ENCODE peak calls at places on chromosomes 11 and 22, in five cellular contexts. A is kidney epithelial cell, K is H7, B is testis, F is stomach. Q is an unnamed sample. For H3K27me3, the result is how much of the 10 kb centered on the place peaks cover.

GRCh38 chr11:1870326-1870696 is 17.4 kb downstream of the LSP1 start:
- DNase-seq in B (no peak), A (no peak), K (no peak), F (no peak), Q (no peak)

GRCh38 chr22:49008682-49009235 is 818.9 kb downstream of the BRD1 start:
- DNase-seq in F (peak), B (peak), K (peak), A (no peak), Q (no peak)

GRCh38 chr11:71532016-71532610 is 5.0 kb downstream of the KRTAP5-7 start:
- DNase-seq in A (no peak), B (no peak), F (no peak), K (no peak), Q (no peak)

GRCh38 chr11:99368579-99368978 is 347.8 kb downstream of the CNTN5 start:
- DNase-seq in F (no peak), K (no peak), A (peak), B (no peak), Q (no peak)

GRCh38 chr11:65604258-65604657 is 8.7 kb upstream of the KCNK7 start:
- DNase-seq in K (no peak), B (no peak), A (no peak), F (no peak), Q (no peak)

GRCh38 chr11:64777449-64778222 is 706 bp downstream of the SF1 start:
- DNase-seq in A (peak), F (peak), K (peak), B (peak), Q (peak)

GRCh38 chr11:131773626-131774025 is 403.2 kb downstream of the NTM start:
- DNase-seq in F (no peak), K (no peak), B (no peak), A (no peak), Q (no peak)

GRCh38 chr11:121936375-121936774 is 179.6 kb downstream of the BLID start:
- DNase-seq in F (no peak), A (no peak), B (no peak), K (no peak), Q (no peak)

GRCh38 chr22:22144858-22145257 is 99.7 kb upstream of the VPREB1 start:
- DNase-seq in B (no peak), A (no peak), F (no peak), K (no peak), Q (no peak)
- H3K27me3 ChIP-seq in B (under half), A (under half), F (under half), K (half or more), Q (under half)

GRCh38 chr11:110000045-110000502 is 93.1 kb upstream of the ZC3H12C start:
- DNase-seq in F (no peak), K (no peak), A (peak), B (no peak), Q (no peak)

GRCh38 chr11:109996060-109996459 is 97.1 kb upstream of the ZC3H12C start:
- DNase-seq in B (no peak), F (no peak), A (no peak), K (no peak), Q (no peak)

GRCh38 chr11:109998921-109999320 is 94.3 kb upstream of the ZC3H12C start:
- DNase-seq in A (no peak), B (no peak), K (no peak), F (no peak), Q (no peak)

GRCh38 chr11:109993786-109994185 is 99.4 kb upstream of the ZC3H12C start:
- DNase-seq in K (no peak), B (no peak), A (no peak), F (no peak), Q (no peak)

GRCh38 chr11:109994896-109995295 is 98.3 kb upstream of the ZC3H12C start:
- DNase-seq in K (peak), B (no peak), A (no peak), F (no peak), Q (no peak)
- H3K4me3 ChIP-seq in K (no peak), B (no peak), A (no peak), F (no peak), Q (no peak)

DNA sequence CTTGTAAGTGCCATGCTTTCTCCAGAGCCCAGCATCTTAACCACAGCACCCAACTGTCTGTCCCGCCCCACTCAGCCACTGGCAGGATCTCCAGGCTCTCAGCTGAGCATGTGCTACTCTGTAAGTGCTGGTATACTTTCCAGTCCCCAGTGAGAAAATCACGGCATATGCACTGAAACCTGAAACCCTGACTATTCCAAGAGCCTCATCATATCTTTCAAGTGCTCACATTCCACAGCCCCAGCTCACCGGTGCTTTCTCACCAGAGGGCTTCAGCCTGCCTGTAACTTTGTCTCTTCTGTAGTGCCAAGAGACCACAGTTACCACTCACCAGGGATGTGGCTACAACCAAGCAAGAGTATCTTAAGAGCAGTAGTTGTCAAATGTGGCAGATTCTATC is 24.4 kb upstream of the PAMR1 start:
- DNase-seq in K (peak), A (peak), B (no peak), F (no peak), Q (no peak)
- H3K27me3 ChIP-seq in K (under half), A (under half), B (under half), F (under half), Q (under half)

GRCh38 chr11:35419713-35420333 is 465 bp upstream of the SLC1A2 start:
- DNase-seq in B (no peak), F (no peak), K (peak), A (no peak), Q (no peak)
- H3K4me3 ChIP-seq in B (peak), F (peak), K (peak), A (peak), Q (no peak)

DNA sequence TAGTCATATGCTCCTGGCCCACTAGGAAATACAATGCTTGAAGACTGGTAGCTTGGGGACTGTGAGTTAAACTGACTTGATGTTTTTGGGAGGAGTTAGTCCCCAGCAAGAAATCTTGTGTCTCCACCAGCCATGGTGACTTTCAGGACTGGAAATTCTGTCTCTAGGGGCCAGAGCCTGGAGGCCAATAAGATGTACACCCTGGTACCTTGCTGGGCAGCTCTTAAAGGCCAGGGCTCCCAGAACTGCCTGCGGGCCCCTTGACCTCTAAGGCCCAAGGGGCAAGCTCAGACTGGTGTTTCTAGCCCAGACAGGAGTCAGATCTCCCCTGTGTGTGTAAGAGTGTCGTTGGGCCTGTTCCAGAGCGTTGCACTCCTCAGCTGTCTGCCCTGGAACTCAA is 128.7 kb upstream of the C11orf58 start:
- DNase-seq in F (no peak), B (no peak), A (no peak), K (no peak), Q (no peak)
- H3K27me3 ChIP-seq in F (half or more), B (under half), A (under half), K (half or more), Q (under half)

DNA sequence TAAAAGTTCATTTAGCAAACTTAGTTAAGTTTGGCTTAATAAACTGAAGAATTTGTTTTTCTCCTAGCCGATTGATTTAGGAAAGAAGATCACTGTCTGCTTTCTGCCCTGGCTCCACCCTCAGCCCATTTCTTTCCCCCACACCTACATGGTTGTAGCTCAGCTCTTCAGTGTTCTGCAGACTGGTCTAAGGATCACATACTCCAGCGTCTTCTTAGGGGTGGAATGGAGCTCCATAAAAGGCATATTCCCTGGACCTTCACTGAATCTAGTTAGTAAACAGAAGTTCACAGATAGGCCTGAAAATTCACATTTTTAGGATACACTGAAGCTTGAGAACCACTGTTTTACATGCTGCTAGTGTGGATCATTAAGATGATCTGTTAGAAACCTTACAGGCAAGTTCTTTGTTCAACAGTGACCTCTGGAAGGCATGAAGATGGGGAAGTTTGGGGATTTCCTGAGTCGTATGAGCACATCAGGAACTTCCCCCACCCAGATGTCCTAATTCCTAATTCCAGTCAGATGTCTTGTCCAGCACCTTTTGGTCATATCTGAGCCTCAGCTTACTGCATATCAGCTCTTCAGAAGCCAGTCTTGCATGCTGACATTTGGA is 16.8 kb downstream of the PIWIL4 start:
- DNase-seq in B (no peak), A (no peak), F (no peak), K (no peak), Q (no peak)
- H3K4me3 ChIP-seq in B (no peak), A (no peak), F (no peak), K (no peak), Q (no peak)

DNA sequence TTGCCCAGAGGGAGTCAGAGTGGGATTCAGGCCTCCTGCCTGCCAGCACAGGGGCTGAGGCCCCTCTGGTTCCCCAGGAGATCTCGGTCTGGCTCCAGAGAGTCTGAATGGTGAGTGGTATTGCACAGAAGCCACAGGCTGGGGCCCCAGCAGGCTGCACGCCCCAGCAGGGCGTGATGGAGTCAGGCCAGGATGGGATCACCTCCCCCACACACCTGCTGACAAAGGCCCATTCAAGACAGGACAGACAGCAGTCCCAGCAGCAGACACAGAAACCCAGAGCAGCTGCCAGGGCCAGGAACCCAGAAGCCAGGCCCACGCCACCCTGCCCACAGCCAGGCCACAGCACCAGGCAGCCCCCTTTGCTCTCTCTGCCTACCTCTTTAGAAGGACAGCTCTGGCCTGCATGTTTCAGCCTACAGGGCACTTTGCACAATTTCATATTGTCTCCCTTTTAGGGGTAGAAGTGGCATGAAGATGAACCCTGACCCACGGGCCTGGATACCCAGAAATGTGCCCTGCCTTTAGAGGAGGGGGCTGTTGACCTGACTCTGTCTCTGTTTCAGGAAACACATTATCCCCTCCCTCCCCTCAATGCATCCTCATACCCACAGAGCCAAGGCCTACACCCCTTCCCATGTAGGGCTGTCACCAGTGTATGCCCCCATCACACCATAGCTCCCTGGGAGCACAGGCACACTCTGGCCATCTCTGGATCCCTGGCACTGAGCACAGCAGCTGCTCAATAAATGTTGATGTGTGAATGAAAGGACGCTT is 6.1 kb downstream of the FXYD6 start:
- DNase-seq in F (no peak), K (peak), B (peak), A (no peak), Q (no peak)
- H3K27me3 ChIP-seq in F (under half), K (under half), B (under half), A (under half), Q (under half)

GRCh38 chr11:126585388-126586302 is 230.2 kb downstream of the ST3GAL4 start:
- DNase-seq in B (peak), K (peak), F (peak), A (peak), Q (peak)
- H3K4me3 ChIP-seq in B (peak), K (no peak), F (peak), A (peak), Q (no peak)